ENCODE peak calls at places on chromosomes 11 and 22, in nine cellular contexts. One of them, this sample, is unnamed.

GRCh38 chr22:43296279-43296902 is 46.8 kb downstream of the SCUBE1 start:
- DNase-seq in testis: no peak
- DNase-seq in suprapubic skin: no peak
- DNase-seq in A549: no peak
- DNase-seq in bronchial epithelial cell: no peak
- DNase-seq in astrocyte of the spinal cord: no peak
- DNase-seq in cardiac fibroblast: no peak
- DNase-seq in thoracic aorta: no peak
- DNase-seq in ovary: no peak
- DNase-seq in this sample: no peak

GRCh38 chr11:93054881-93055280 is 85.4 kb downstream of the MTNR1B start:
- DNase-seq in astrocyte of the spinal cord: peak; percentile 95
- DNase-seq in A549: peak; percentile 91
- DNase-seq in thoracic aorta: no peak
- DNase-seq in bronchial epithelial cell: peak; percentile 99
- DNase-seq in ovary: no peak
- DNase-seq in suprapubic skin: no peak
- DNase-seq in cardiac fibroblast: peak; percentile 95
- DNase-seq in testis: no peak
- DNase-seq in this sample: peak; percentile 92

GRCh38 chr22:43853328-43853931 is 8.9 kb downstream of the SULT4A1 start:
- DNase-seq in testis: no peak
- DNase-seq in thoracic aorta: no peak
- DNase-seq in bronchial epithelial cell: no peak
- DNase-seq in A549: no peak
- DNase-seq in astrocyte of the spinal cord: no peak
- DNase-seq in suprapubic skin: peak; percentile 72
- DNase-seq in ovary: no peak
- DNase-seq in cardiac fibroblast: no peak
- DNase-seq in this sample: peak; percentile 23

GRCh38 chr11:20134991-20135736 is 25.1 kb downstream of the DBX1 start:
- DNase-seq in cardiac fibroblast: no peak
- DNase-seq in astrocyte of the spinal cord: no peak
- DNase-seq in suprapubic skin: no peak
- DNase-seq in testis: no peak
- DNase-seq in thoracic aorta: no peak
- DNase-seq in bronchial epithelial cell: no peak
- DNase-seq in ovary: no peak
- DNase-seq in A549: no peak
- DNase-seq in this sample: peak; percentile 37

GRCh38 chr11:70421123-70421522 is 22.8 kb downstream of the CTTN start:
- DNase-seq in testis: peak; percentile 62
- DNase-seq in cardiac fibroblast: no peak
- DNase-seq in suprapubic skin: no peak
- DNase-seq in astrocyte of the spinal cord: no peak
- DNase-seq in ovary: peak; percentile 53
- DNase-seq in A549: no peak
- DNase-seq in thoracic aorta: no peak
- DNase-seq in bronchial epithelial cell: no peak
- DNase-seq in this sample: no peak

GRCh38 chr11:60493454-60493853 is 876 bp downstream of the MS4A12 start:
- DNase-seq in bronchial epithelial cell: no peak
- DNase-seq in ovary: no peak
- DNase-seq in suprapubic skin: no peak
- DNase-seq in astrocyte of the spinal cord: no peak
- DNase-seq in cardiac fibroblast: no peak
- DNase-seq in testis: no peak
- DNase-seq in A549: no peak
- DNase-seq in thoracic aorta: no peak
- DNase-seq in this sample: no peak

GRCh38 chr11:65613091-65613928 is 711 bp downstream of the MAP3K11 start:
- DNase-seq in bronchial epithelial cell: no peak
- DNase-seq in cardiac fibroblast: no peak
- DNase-seq in astrocyte of the spinal cord: no peak
- DNase-seq in suprapubic skin: no peak
- DNase-seq in ovary: peak; percentile 62
- DNase-seq in testis: no peak
- DNase-seq in thoracic aorta: no peak
- DNase-seq in A549: no peak
- DNase-seq in this sample: peak; percentile 43

GRCh38 chr11:61963282-61964057 is 4.0 kb downstream of the FTH1 start:
- DNase-seq in thoracic aorta: no peak
- DNase-seq in ovary: peak; percentile 27
- DNase-seq in astrocyte of the spinal cord: no peak
- DNase-seq in A549: peak; percentile 55
- DNase-seq in bronchial epithelial cell: peak; percentile 50
- DNase-seq in suprapubic skin: peak; percentile 74
- DNase-seq in testis: no peak
- DNase-seq in cardiac fibroblast: peak; percentile 89
- DNase-seq in this sample: peak; percentile 85

GRCh38 chr11:32713496-32713895 is 81.0 kb downstream of the CCDC73 start:
- DNase-seq in bronchial epithelial cell: no peak
- DNase-seq in astrocyte of the spinal cord: peak; percentile 9
- DNase-seq in suprapubic skin: no peak
- DNase-seq in ovary: no peak
- DNase-seq in testis: no peak
- DNase-seq in thoracic aorta: no peak
- DNase-seq in A549: peak; percentile 30
- DNase-seq in cardiac fibroblast: peak; percentile 31
- DNase-seq in this sample: no peak
- TF ChIP-seq CTCF in bronchial epithelial cell: peak; percentile 19
- TF ChIP-seq CTCF in astrocyte of the spinal cord: peak; percentile 43
- TF ChIP-seq CTCF in suprapubic skin: no peak
- TF ChIP-seq CTCF in ovary: no peak
- TF ChIP-seq CTCF in testis: no peak
- TF ChIP-seq CTCF in thoracic aorta: no peak
- TF ChIP-seq CTCF in A549: peak; percentile 72
- TF ChIP-seq CTCF in cardiac fibroblast: peak; percentile 33
- TF ChIP-seq CTCF in this sample: no peak

DNA sequence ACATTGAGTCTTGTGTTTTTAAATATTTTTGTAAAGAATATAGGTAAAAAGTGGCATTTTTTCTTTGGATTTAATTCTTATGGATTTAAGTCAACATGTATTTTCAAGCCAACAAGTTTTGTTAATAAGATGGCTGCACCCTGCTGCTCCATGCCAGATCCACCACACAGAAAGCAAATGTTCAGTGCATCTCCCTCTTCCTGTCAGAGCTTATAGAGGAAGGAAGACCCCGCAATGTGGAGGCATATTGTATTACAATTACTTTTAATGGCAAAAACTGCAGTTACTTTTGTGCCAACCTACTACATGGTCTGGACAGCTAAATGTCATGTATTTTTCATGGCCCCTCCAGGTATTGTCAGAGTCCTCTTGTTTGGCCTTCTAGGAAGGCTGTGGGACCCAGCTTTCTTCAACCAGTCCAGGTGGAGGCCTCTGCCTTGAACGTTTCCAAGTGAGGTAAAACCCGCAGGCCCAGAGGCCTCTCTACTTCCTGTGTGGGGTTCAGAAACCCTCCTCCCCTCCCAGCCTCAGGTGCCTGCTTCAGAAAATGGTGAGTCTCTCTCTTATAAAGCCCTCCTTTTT is at the start of gene CD3E:
- DNase-seq in cardiac fibroblast: no peak
- DNase-seq in astrocyte of the spinal cord: no peak
- DNase-seq in ovary: no peak
- DNase-seq in bronchial epithelial cell: no peak
- DNase-seq in testis: no peak
- DNase-seq in A549: no peak
- DNase-seq in thoracic aorta: no peak
- DNase-seq in suprapubic skin: no peak
- DNase-seq in this sample: no peak
- H3K4me3 ChIP-seq in cardiac fibroblast: no peak within 1 kb of the TSS
- H3K4me3 ChIP-seq in astrocyte of the spinal cord: no peak within 1 kb of the TSS
- H3K4me3 ChIP-seq in ovary: no peak within 1 kb of the TSS
- H3K4me3 ChIP-seq in bronchial epithelial cell: no peak within 1 kb of the TSS
- H3K4me3 ChIP-seq in testis: no peak within 1 kb of the TSS
- H3K4me3 ChIP-seq in A549: no peak within 1 kb of the TSS
- H3K4me3 ChIP-seq in thoracic aorta: peak within 1 kb of the TSS; percentile 21
- H3K4me3 ChIP-seq in suprapubic skin: no peak within 1 kb of the TSS
- H3K4me3 ChIP-seq in this sample: no peak within 1 kb of the TSS

DNA sequence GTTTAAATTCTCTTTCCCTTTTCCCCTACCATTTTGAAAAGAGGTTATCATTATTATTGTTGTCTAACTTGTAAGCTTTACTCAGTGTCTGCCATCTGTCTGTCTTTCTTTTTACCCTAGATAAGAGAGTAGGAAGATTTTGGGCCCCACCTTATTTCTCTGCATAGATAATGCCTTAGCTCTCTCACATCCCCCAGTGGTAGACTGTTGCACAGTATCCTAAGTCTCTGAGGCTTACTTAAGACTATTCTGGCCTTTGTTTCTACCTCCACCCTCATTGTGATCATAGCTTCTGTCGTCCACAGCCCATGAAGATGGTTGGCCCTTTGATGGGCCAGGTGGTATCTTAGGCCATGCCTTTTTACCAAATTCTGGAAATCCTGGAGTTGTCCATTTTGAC is 3.6 kb upstream of the OR51L1 start:
- DNase-seq in testis: no peak
- DNase-seq in thoracic aorta: no peak
- DNase-seq in bronchial epithelial cell: no peak
- DNase-seq in cardiac fibroblast: peak; percentile 33
- DNase-seq in A549: peak; percentile 14
- DNase-seq in ovary: no peak
- DNase-seq in astrocyte of the spinal cord: peak; percentile 9
- DNase-seq in suprapubic skin: no peak
- DNase-seq in this sample: no peak
- TF ChIP-seq CTCF in testis: no peak
- TF ChIP-seq CTCF in thoracic aorta: no peak
- TF ChIP-seq CTCF in bronchial epithelial cell: no peak
- TF ChIP-seq CTCF in cardiac fibroblast: peak; percentile 37
- TF ChIP-seq CTCF in A549: no peak
- TF ChIP-seq CTCF in ovary: no peak
- TF ChIP-seq CTCF in astrocyte of the spinal cord: peak; percentile 55
- TF ChIP-seq CTCF in suprapubic skin: no peak
- TF ChIP-seq CTCF in this sample: no peak

GRCh38 chr11:396511-396947 is 2.5 kb downstream of the PKP3 start:
- DNase-seq in A549: peak; percentile 78
- DNase-seq in thoracic aorta: no peak
- DNase-seq in ovary: no peak
- DNase-seq in bronchial epithelial cell: no peak
- DNase-seq in astrocyte of the spinal cord: no peak
- DNase-seq in cardiac fibroblast: no peak
- DNase-seq in testis: peak; percentile 54
- DNase-seq in suprapubic skin: no peak
- DNase-seq in this sample: peak; percentile 59
- H3K4me3 ChIP-seq in A549: no peak overlapping the region
- H3K4me3 ChIP-seq in thoracic aorta: peak overlapping the region; percentile 69
- H3K4me3 ChIP-seq in ovary: peak overlapping the region; percentile 24
- H3K4me3 ChIP-seq in bronchial epithelial cell: peak overlapping the region; percentile 76
- H3K4me3 ChIP-seq in astrocyte of the spinal cord: no peak overlapping the region
- H3K4me3 ChIP-seq in cardiac fibroblast: no peak overlapping the region
- H3K4me3 ChIP-seq in testis: no peak overlapping the region
- H3K4me3 ChIP-seq in suprapubic skin: peak overlapping the region; percentile 39
- H3K4me3 ChIP-seq in this sample: peak overlapping the region; percentile 43

GRCh38 chr11:27571151-27571840 is 64.7 kb upstream of the LIN7C start:
- DNase-seq in cardiac fibroblast: peak; percentile 65
- DNase-seq in ovary: no peak
- DNase-seq in testis: no peak
- DNase-seq in bronchial epithelial cell: no peak
- DNase-seq in A549: no peak
- DNase-seq in astrocyte of the spinal cord: peak; percentile 69
- DNase-seq in suprapubic skin: no peak
- DNase-seq in thoracic aorta: no peak
- DNase-seq in this sample: peak; percentile 59
- TF ChIP-seq CTCF in cardiac fibroblast: no peak
- TF ChIP-seq CTCF in ovary: no peak
- TF ChIP-seq CTCF in testis: no peak
- TF ChIP-seq CTCF in bronchial epithelial cell: no peak
- TF ChIP-seq CTCF in A549: no peak
- TF ChIP-seq CTCF in astrocyte of the spinal cord: no peak
- TF ChIP-seq CTCF in suprapubic skin: no peak
- TF ChIP-seq CTCF in thoracic aorta: no peak
- TF ChIP-seq CTCF in this sample: no peak

DNA sequence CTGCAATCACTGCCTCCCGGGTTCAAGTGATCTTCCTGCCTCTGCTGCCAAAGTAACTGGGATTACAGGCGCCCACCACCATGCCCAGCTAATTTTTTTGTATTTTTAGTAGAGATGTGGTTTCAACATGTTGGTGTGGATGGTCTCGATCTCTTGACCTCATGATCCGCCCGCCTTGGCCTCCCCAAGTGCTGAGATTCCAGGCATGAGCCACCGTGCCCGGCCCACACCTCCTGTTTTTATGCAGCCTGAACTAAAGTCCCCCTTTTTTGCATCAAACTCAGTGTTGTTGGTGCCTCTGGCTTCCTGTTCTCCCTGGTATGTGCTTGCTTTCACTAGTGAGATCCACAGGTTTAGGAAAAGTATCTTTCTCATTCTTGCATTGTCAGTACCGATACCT is 4.2 kb downstream of the TBC1D22A start:
- DNase-seq in astrocyte of the spinal cord: no peak
- DNase-seq in cardiac fibroblast: no peak
- DNase-seq in bronchial epithelial cell: no peak
- DNase-seq in thoracic aorta: no peak
- DNase-seq in testis: no peak
- DNase-seq in ovary: no peak
- DNase-seq in A549: no peak
- DNase-seq in suprapubic skin: no peak
- DNase-seq in this sample: no peak
- H3K4me3 ChIP-seq in astrocyte of the spinal cord: no peak overlapping the region
- H3K4me3 ChIP-seq in cardiac fibroblast: no peak overlapping the region
- H3K4me3 ChIP-seq in bronchial epithelial cell: no peak overlapping the region
- H3K4me3 ChIP-seq in thoracic aorta: no peak overlapping the region
- H3K4me3 ChIP-seq in testis: no peak overlapping the region
- H3K4me3 ChIP-seq in ovary: no peak overlapping the region
- H3K4me3 ChIP-seq in A549: no peak overlapping the region
- H3K4me3 ChIP-seq in suprapubic skin: no peak overlapping the region
- H3K4me3 ChIP-seq in this sample: no peak overlapping the region

GRCh38 chr11:107819361-107820014 is 39.1 kb downstream of the SLC35F2 start:
- DNase-seq in ovary: no peak
- DNase-seq in cardiac fibroblast: peak; percentile 51
- DNase-seq in astrocyte of the spinal cord: peak; percentile 51
- DNase-seq in A549: no peak
- DNase-seq in testis: no peak
- DNase-seq in thoracic aorta: no peak
- DNase-seq in bronchial epithelial cell: peak; percentile 35
- DNase-seq in suprapubic skin: no peak
- DNase-seq in this sample: peak; percentile 21

GRCh38 chr11:107816028-107816427 is 42.6 kb downstream of the SLC35F2 start:
- DNase-seq in ovary: no peak
- DNase-seq in A549: no peak
- DNase-seq in suprapubic skin: no peak
- DNase-seq in cardiac fibroblast: no peak
- DNase-seq in thoracic aorta: no peak
- DNase-seq in bronchial epithelial cell: no peak
- DNase-seq in astrocyte of the spinal cord: no peak
- DNase-seq in testis: no peak
- DNase-seq in this sample: no peak

GRCh38 chr11:107821199-107821926 is 37.2 kb downstream of the SLC35F2 start:
- DNase-seq in bronchial epithelial cell: no peak
- DNase-seq in testis: no peak
- DNase-seq in astrocyte of the spinal cord: peak; percentile 60
- DNase-seq in ovary: no peak
- DNase-seq in thoracic aorta: no peak
- DNase-seq in suprapubic skin: no peak
- DNase-seq in cardiac fibroblast: peak; percentile 41
- DNase-seq in A549: no peak
- DNase-seq in this sample: peak; percentile 30

GRCh38 chr11:107818491-107818890 is 40.1 kb downstream of the SLC35F2 start:
- DNase-seq in suprapubic skin: no peak
- DNase-seq in astrocyte of the spinal cord: no peak
- DNase-seq in thoracic aorta: no peak
- DNase-seq in cardiac fibroblast: no peak
- DNase-seq in A549: no peak
- DNase-seq in ovary: no peak
- DNase-seq in bronchial epithelial cell: no peak
- DNase-seq in testis: no peak
- DNase-seq in this sample: no peak
- TF ChIP-seq CTCF in suprapubic skin: no peak
- TF ChIP-seq CTCF in astrocyte of the spinal cord: no peak
- TF ChIP-seq CTCF in thoracic aorta: no peak
- TF ChIP-seq CTCF in cardiac fibroblast: no peak
- TF ChIP-seq CTCF in A549: no peak
- TF ChIP-seq CTCF in ovary: no peak
- TF ChIP-seq CTCF in bronchial epithelial cell: no peak
- TF ChIP-seq CTCF in testis: no peak
- TF ChIP-seq CTCF in this sample: no peak